ENCODE peak calls at places on chromosomes 16 and 17, in four cellular contexts. Y is tibial nerve, Z is mesendoderm, P is HAP-1. W is an unnamed sample.

GRCh38 chr16:11253009-11253994 is 2.7 kb downstream of the SOCS1 start:
- DNase-seq in Y (no peak), Z (no peak), P (no peak), W (peak; percentile 25)

GRCh38 chr17:14559720-14560119 is 258.8 kb downstream of the HS3ST3B1 start:
- DNase-seq in Y (no peak), Z (no peak), P (no peak), W (no peak)

GRCh38 chr16:51313204-51313603 is 162.1 kb upstream of the SALL1 start:
- DNase-seq in Y (no peak), Z (no peak), P (no peak), W (no peak)

GRCh38 chr17:18280766-18281165 is 20.3 kb downstream of the MIEF2 start:
- DNase-seq in Y (no peak), Z (no peak), P (no peak), W (no peak)

GRCh38 chr17:29645516-29646051 is 22.9 kb upstream of the CORO6 start:
- DNase-seq in Y (peak; percentile 89), Z (no peak), P (no peak), W (no peak)

GRCh38 chr17:37283414-37283961 is 92.3 kb upstream of the C17orf78 start:
- DNase-seq in Y (no peak), Z (no peak), P (no peak), W (no peak)

GRCh38 chr17:37506678-37507077 is 17.0 kb downstream of the DUSP14 start:
- DNase-seq in Y (no peak), Z (peak; percentile 89), P (no peak), W (peak; percentile 54)

GRCh38 chr16:35744716-35745115 is 2285.3 kb downstream of the TP53TG3F start:
- DNase-seq in Y (no peak), Z (no peak), P (no peak), W (no peak)

GRCh38 chr17:74754832-74755231 is 6.4 kb downstream of the NHERF1 start:
- DNase-seq in Y (no peak), Z (no peak), P (no peak), W (no peak)

GRCh38 chr16:57683599-57684545 is 10.7 kb upstream of the DRC7 start:
- DNase-seq in Y (no peak), Z (no peak), P (no peak), W (no peak)

GRCh38 chr16:80618862-80619648 is 78.3 kb downstream of the DYNLRB2 start:
- DNase-seq in Y (no peak), Z (no peak), P (no peak), W (no peak)

GRCh38 chr17:77254961-77255741 is 114.4 kb downstream of the SEC14L1 start:
- DNase-seq in Y (no peak), Z (peak; percentile 68), P (no peak), W (no peak)

GRCh38 chr17:4945176-4945943 is 3.0 kb downstream of the PFN1 start:
- DNase-seq in Y (peak; percentile 72), Z (peak; percentile 86), P (no peak), W (peak; percentile 60)

GRCh38 chr17:77400445-77400870 is 259.7 kb downstream of the SEC14L1 start:
- DNase-seq in Y (no peak), Z (peak; percentile 65), P (no peak), W (peak; percentile 77)

GRCh38 chr17:55198690-55199370 is 65.9 kb upstream of the HLF start:
- DNase-seq in Y (no peak), Z (no peak), P (no peak), W (no peak)

GRCh38 chr17:35046740-35047283 is 16.7 kb downstream of the RFFL start:
- DNase-seq in Y (no peak), Z (no peak), P (peak; percentile 41), W (peak; percentile 39)

GRCh38 chr16:31833047-31833446 is 40.6 kb upstream of the ZNF267 start:
- DNase-seq in Y (no peak), Z (no peak), P (no peak), W (no peak)

GRCh38 chr17:41544497-41544896 is 16.4 kb upstream of the KRT19 start:
- DNase-seq in Y (no peak), Z (no peak), P (no peak), W (no peak)

GRCh38 chr17:55641559-55642160 is 81.0 kb downstream of the TMEM100 start:
- DNase-seq in Y (peak; percentile 78), Z (peak; percentile 95), P (peak; percentile 24), W (peak; percentile 15)

DNA sequence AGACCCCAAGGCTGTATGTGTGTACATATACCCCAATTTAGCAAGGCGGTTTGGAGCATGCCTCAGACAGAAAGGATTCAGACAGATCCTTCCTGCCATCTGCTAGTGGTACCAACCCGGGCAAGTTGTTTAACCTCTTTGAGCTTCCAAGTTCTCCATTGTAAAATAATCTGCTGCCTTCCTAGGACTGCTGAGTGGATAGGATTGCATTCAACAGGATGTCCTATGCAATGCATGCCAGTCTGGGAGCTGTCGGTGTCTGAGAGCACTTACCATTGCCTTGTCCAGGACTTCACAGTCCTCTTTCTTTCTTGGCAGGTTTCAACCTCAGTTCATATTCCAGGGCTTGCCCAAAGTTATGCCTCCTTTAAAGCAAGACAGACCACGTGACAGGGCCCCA is 2.0 kb downstream of the CDH13 start:
- DNase-seq in Y (no peak), Z (no peak), P (no peak), W (no peak)
- H3K4me1 ChIP-seq in Y (peaks cover 20% of the 10 kb centered on the region), Z (peaks cover 8% of the 10 kb centered on the region), P (peaks cover 33% of the 10 kb centered on the region), W (no peaks in the 10 kb centered on the region)

GRCh38 chr16:456891-457483 is 31.5 kb downstream of the RAB11FIP3 start:
- DNase-seq in Y (no peak), Z (no peak), P (peak; percentile 43), W (no peak)
- H3K4me3 ChIP-seq in Y (no peak overlapping the region), Z (no peak overlapping the region), P (no peak overlapping the region), W (no peak overlapping the region)

DNA sequence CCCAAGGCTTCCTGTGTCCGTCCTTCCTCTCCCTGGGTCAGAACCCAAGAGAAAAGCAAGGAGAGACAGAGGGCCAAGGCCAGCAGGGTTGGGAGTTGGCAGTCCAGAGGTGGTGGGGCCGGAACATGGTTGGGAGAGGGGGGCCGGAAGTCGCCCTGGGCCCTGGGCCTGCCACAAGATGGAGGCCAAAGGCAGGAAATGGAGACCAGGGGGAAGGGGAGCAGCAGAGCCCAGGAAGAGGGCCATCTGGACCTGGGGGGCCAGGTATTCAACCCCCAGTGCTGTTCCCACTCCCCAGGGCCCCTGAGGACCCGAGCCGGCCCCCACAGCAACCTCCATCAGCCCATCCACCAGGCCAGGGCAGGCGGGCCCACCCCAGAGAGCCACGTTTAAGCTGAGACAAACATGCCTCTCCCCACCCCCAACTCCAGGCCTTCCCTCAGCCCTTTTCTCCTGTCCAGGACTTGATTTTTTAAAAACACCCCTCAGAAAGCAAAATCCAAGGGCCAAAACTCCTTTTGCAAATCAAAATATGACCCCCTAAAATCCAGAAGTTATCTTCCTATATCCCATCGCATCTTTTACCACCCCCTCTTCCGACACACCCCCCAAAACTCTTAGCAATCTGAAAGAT is 4.4 kb upstream of the BCL6B start:
- DNase-seq in Y (peak; percentile 52), Z (no peak), P (no peak), W (no peak)
- H3K4me1 ChIP-seq in Y (peaks cover 83% of the 10 kb centered on the region), Z (peaks cover 11% of the 10 kb centered on the region), P (peaks cover 25% of the 10 kb centered on the region), W (peaks cover 50% of the 10 kb centered on the region)

DNA sequence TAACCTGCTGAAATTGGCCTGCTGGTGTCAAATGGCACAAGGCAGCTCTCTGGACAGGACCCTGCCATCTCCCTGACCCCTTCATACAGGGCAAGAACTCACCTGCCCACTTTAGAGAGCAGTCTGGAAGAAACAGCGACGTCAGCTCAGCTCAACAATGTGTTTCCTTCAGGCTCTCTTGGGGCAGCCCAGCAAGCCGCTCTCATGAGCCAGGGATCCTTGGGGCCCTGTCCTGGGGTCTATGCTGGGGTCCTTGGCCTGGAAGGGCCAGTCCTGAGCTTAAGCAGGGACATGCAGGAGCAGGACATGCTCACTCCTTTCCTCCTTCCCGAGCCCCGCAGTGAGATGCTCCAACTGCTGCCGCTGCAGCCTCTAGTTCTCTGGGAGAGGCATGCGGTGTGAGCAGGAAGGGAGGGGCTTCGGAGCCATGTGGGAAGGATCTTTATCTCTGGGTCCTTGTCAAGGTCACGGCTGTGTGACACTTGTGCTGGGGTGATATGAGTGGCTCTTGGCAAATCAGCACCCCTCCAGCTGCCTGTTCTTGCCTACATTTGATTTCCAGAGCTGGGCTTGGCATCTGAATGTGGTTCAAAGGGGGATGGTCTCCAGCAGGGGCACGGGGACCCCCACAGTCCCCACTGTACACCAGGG is 3.4 kb downstream of the C1QTNF1 start:
- DNase-seq in Y (no peak), Z (peak; percentile 58), P (no peak), W (no peak)
- H3K4me3 ChIP-seq in Y (no peak overlapping the region), Z (no peak overlapping the region), P (no peak overlapping the region), W (no peak overlapping the region)

GRCh38 chr16:14086477-14086876 is 15.4 kb downstream of the MRTFB start:
- DNase-seq in Y (no peak), Z (no peak), P (no peak), W (no peak)
- H3K4me1 ChIP-seq in Y (peaks cover 21% of the 10 kb centered on the region), Z (peaks cover 2% of the 10 kb centered on the region), P (no peaks in the 10 kb centered on the region), W (no peaks in the 10 kb centered on the region)